ENCODE peak calls at places on chromosome 22, in seven cellular contexts. Y is GM12865, K is IMR-90, H is AG04450, C is lower lobe of right lung, S is spleen, G is BE2C. T is an unnamed sample.

GRCh38 chr22:50695421-50696250 is 23.0 kb downstream of the SHANK3 start:
- DNase-seq in K (no peak), G (peak), S (peak), C (peak), H (no peak), Y (no peak), T (no peak)

GRCh38 chr22:49099496-49100124 is 728.1 kb downstream of the BRD1 start:
- DNase-seq in H (no peak), Y (no peak), C (no peak), S (peak), K (no peak), G (no peak), T (no peak)

GRCh38 chr22:32979606-32980005 is 78.6 kb downstream of the SYN3 start:
- DNase-seq in H (no peak), G (no peak), Y (no peak), C (no peak), S (no peak), K (no peak), T (no peak)

GRCh38 chr22:37218771-37219411 is 6.6 kb upstream of the SSTR3 start:
- DNase-seq in Y (peak), H (no peak), S (peak), K (no peak), C (no peak), G (no peak), T (no peak)

GRCh38 chr22:40466976-40467375 is 96.6 kb downstream of the SGSM3 start:
- DNase-seq in Y (no peak), C (no peak), K (no peak), G (no peak), S (no peak), H (no peak), T (no peak)

GRCh38 chr22:36384766-36385400 is 2.9 kb downstream of the MYH9 start:
- DNase-seq in Y (peak), H (no peak), G (no peak), S (no peak), C (no peak), K (no peak), T (no peak)

GRCh38 chr22:39917091-39917703 is 16.3 kb downstream of the GRAP2 start:
- DNase-seq in H (no peak), K (no peak), C (no peak), S (no peak), Y (no peak), G (no peak), T (no peak)

GRCh38 chr22:27317961-27318360 is 483.6 kb downstream of the MN1 start:
- DNase-seq in G (no peak), C (no peak), S (no peak), K (no peak), Y (no peak), H (no peak), T (no peak)

DNA sequence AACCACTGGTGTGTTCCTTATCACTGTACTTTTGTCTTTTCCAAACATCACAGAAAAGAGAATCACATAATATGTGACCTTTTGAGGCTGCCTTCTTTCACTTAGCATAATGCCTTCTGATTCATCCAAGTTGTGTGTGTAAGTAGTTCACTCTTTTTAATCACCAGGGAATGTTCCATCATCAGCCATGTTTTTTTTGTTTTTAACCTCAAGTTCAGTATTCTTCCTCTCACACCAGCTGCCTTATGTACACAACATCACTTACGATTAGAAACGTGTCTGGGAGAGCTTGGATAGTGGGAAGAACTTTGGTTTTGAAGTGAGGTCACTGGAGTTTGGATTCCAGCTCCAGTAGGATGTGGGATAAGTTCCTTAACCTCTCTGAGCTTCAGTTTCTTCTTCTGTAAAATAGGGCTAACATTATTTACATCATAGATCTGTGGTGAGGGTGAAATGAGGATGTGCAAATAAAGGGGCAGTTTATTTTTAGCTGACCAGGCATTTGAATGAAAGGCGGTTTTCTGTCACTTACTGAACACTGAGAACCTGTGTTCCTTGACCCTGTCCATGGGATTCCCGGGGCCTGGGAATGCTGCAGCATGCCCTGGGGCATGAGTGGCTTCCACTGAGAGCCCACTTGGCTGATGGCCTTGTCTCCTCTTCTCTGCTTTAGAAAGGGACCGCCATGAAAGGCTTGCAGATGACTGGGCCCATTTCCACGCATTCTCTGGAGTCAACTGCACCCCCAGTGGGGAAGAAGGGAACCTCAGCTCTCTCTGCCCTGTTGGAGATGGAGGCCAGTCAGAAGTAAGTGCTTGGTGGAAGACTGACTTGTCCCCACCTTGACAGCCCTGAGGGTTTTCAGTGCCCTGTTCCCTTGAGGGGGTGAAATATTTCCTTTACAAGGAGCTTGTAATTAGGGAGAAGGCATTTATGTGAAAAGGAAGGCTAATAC is 92.6 kb downstream of the DEPDC5 start:
- DNase-seq in Y (peak), K (peak), H (peak), C (no peak), S (no peak), G (peak), T (peak)
- TF ChIP-seq CTCF in Y (peak), K (peak), H (peak), C (peak), S (no peak), G (peak), T (peak)

DNA sequence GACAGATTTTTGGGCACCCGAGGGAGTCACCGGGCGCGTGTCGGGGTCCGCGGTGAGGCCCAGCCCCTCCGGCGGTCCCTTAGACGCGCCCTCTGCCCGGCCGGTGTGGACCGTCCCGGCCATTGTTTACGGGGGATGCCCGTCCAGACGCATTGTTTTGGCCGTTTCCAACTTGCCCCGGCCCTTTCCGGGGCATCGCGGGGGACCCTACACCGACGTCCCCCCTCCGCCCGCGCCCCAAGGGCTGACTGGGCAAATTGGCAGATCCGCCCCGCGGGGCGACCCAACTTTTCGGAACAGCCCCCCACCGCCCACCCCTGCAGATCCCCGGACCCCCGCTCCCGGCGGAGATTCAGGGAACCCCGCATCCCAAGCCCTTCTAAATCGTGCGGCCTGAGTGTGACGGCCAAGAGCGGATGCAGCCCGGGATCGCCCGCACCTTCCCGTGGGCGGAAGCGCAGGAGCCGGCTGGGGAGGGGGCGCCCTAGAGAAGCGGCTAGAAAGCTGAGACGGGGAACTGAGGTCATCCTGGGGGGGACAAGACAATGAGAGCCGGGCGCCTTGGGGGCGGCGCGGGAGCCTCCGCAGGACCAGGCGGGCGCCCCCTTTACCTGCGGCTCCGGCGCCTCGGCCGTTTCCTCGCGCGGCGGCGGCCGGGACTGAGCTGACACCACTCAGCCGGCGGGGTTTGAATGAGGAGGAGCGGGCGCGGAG is 17.1 kb upstream of the CCT8L2 start:
- DNase-seq in G (no peak), Y (no peak), H (no peak), C (no peak), S (no peak), K (no peak), T (no peak)
- H3K4me3 ChIP-seq in G (no peak), Y (no peak), H (no peak), C (peak), S (no peak), K (no peak), T (no peak)

GRCh38 chr22:29078036-29078868 is 5.4 kb downstream of the KREMEN1 start:
- DNase-seq in S (no peak), Y (no peak), G (no peak), H (no peak), C (no peak), K (no peak), T (no peak)

GRCh38 chr22:29078869-29079207 is 6.0 kb downstream of the KREMEN1 start:
- DNase-seq in C (no peak), H (no peak), S (no peak), Y (no peak), G (no peak), K (no peak), T (no peak)

GRCh38 chr22:29079218-29079901 is 6.5 kb downstream of the KREMEN1 start:
- DNase-seq in H (no peak), Y (no peak), S (no peak), K (no peak), G (peak), C (no peak), T (no peak)

GRCh38 chr22:29081499-29082236 is 8.8 kb downstream of the KREMEN1 start:
- DNase-seq in Y (no peak), C (no peak), S (no peak), G (no peak), K (no peak), H (no peak), T (no peak)

GRCh38 chr22:29080061-29080975 is 7.5 kb downstream of the KREMEN1 start:
- DNase-seq in Y (no peak), S (no peak), G (peak), K (no peak), C (no peak), H (no peak), T (no peak)
- TF ChIP-seq CTCF in Y (no peak), S (no peak), G (peak), K (no peak), C (no peak), H (no peak), T (no peak)

GRCh38 chr22:46531776-46532175 is 5.6 kb downstream of the CELSR1 start:
- DNase-seq in H (no peak), C (no peak), Y (no peak), K (no peak), G (no peak), S (no peak), T (no peak)
- H3K4me3 ChIP-seq in H (no peak), C (peak), Y (no peak), K (no peak), G (no peak), S (no peak), T (no peak)

DNA sequence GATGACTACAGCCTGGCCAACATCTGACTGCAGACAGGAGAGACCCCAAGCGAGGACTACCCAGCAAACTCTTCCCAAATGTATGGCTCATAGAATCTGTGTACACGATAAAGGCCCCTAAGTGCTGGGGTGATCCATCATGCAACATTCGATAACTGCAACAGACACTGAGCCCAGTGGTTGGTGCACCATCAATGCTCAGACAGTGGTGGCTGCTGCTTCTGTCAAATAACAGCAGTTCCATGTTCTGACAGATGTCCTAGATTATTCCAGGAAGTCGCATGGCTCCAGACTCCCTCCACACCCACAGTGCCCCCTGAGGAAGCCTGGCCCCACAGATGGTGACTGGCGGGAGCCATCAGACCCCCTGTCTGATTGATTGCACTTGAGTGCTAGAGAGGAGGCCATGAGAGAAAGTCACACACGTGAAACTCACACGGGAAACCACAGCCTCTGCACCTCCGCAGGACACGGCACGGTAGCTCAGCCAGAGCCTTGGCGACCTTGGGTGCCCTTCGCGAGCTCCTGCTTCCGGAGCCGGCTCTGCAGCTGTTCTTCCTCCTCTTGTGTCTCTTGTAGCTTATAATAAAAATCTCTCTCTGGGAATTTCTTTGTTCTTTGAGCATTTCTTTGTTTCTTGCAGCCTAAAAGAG is 1156.0 kb downstream of the TBC1D22A start:
- DNase-seq in C (no peak), K (no peak), G (no peak), Y (no peak), S (peak), H (no peak), T (no peak)
- TF ChIP-seq CTCF in C (no peak), K (no peak), G (no peak), Y (no peak), S (no peak), H (no peak), T (no peak)